ENCODE peak calls at places on chromosomes 16 and 17, in five cellular contexts. E is transverse colon, R is Peyer's patch, T is IMR-90, V is lower leg skin. F is an unnamed sample.

GRCh38 chr16:46777804-46778203 is 29.7 kb upstream of the MYLK3 start:
- DNase-seq in E (no peak), R (no peak), T (no peak), V (no peak), F (no peak)

GRCh38 chr16:77767826-77768225 is 20.5 kb upstream of the VAT1L start:
- DNase-seq in E (no peak), R (no peak), T (no peak), V (no peak), F (no peak)

GRCh38 chr17:60425626-60426025 is 3.3 kb downstream of the CHCT1 start:
- DNase-seq in E (no peak), R (no peak), T (no peak), V (no peak), F (no peak)

GRCh38 chr16:69444873-69445517 is 20.6 kb downstream of the CYB5B start:
- DNase-seq in E (no peak), R (no peak), T (peak; percentile 45), V (no peak), F (no peak)

GRCh38 chr17:82592289-82592683 is 56.0 kb downstream of the WDR45B start:
- DNase-seq in E (peak; percentile 50), R (no peak), T (no peak), V (no peak), F (peak; percentile 79)

GRCh38 chr17:67606896-67607604 is 110.7 kb upstream of the NOL11 start:
- DNase-seq in E (no peak), R (no peak), T (no peak), V (no peak), F (peak; percentile 32)

GRCh38 chr16:50121721-50122445 is 31.2 kb upstream of the TENT4B start:
- DNase-seq in E (no peak), R (peak; percentile 22), T (no peak), V (no peak), F (peak; percentile 15)

GRCh38 chr17:58181796-58182195 is 10.7 kb upstream of the EPX start:
- DNase-seq in E (no peak), R (no peak), T (no peak), V (no peak), F (no peak)

GRCh38 chr17:16068323-16068722 is 68.7 kb downstream of the TTC19 start:
- DNase-seq in E (no peak), R (no peak), T (peak; percentile 17), V (no peak), F (no peak)

GRCh38 chr17:83031321-83031945 is 48.0 kb upstream of the METRNL start:
- DNase-seq in E (no peak), R (no peak), T (no peak), V (no peak), F (no peak)

GRCh38 chr17:76252040-76252954 is 12.0 kb upstream of the RNF157 start:
- DNase-seq in E (peak; percentile 67), R (peak; percentile 74), T (peak; percentile 99), V (peak; percentile 81), F (peak; percentile 87)

GRCh38 chr17:56598471-56598870 is 5.0 kb downstream of the NOG start:
- DNase-seq in E (no peak), R (no peak), T (peak; percentile 65), V (no peak), F (no peak)

GRCh38 chr17:13792314-13792713 is 190.6 kb upstream of the HS3ST3A1 start:
- DNase-seq in E (no peak), R (no peak), T (peak; percentile 34), V (no peak), F (no peak)

GRCh38 chr16:29806096-29806579 is at the start of gene MAZ:
- DNase-seq in E (no peak), R (peak; percentile 74), T (peak; percentile 91), V (no peak), F (no peak)

GRCh38 chr16:86824751-86825310 is 246.5 kb downstream of the FOXL1 start:
- DNase-seq in E (no peak), R (no peak), T (peak; percentile 12), V (no peak), F (no peak)

GRCh38 chr16:11225677-11226549 is 30.1 kb downstream of the SOCS1 start:
- DNase-seq in E (no peak), R (no peak), T (no peak), V (no peak), F (no peak)

GRCh38 chr16:30615358-30616076 is 5.3 kb upstream of the ZNF689 start:
- DNase-seq in E (peak; percentile 82), R (peak; percentile 49), T (peak; percentile 8), V (no peak), F (no peak)

GRCh38 chr16:4214215-4214621 is 27.7 kb downstream of the SRL start:
- DNase-seq in E (peak; percentile 15), R (no peak), T (peak; percentile 96), V (peak; percentile 40), F (no peak)

GRCh38 chr16:83935858-83936255 is 17.2 kb upstream of the OSGIN1 start:
- DNase-seq in E (no peak), R (no peak), T (no peak), V (no peak), F (no peak)

GRCh38 chr16:11258553-11259287 is 2.7 kb upstream of the SOCS1 start:
- DNase-seq in E (peak; percentile 54), R (peak; percentile 50), T (no peak), V (peak; percentile 65), F (peak; percentile 79)

GRCh38 chr17:4155980-4156620 is 13.1 kb downstream of the CYB5D2 start:
- DNase-seq in E (no peak), R (no peak), T (no peak), V (no peak), F (no peak)

GRCh38 chr16:782263-782662 is 5.9 kb downstream of the RPUSD1 start:
- DNase-seq in E (no peak), R (no peak), T (no peak), V (no peak), F (no peak)

GRCh38 chr16:784431-784830 is 3.8 kb downstream of the RPUSD1 start:
- DNase-seq in E (no peak), R (no peak), T (no peak), V (no peak), F (no peak)

GRCh38 chr16:782766-783403 is 5.3 kb downstream of the RPUSD1 start:
- DNase-seq in E (no peak), R (no peak), T (no peak), V (no peak), F (no peak)

GRCh38 chr16:781346-782010 is 6.7 kb downstream of the RPUSD1 start:
- DNase-seq in E (no peak), R (no peak), T (no peak), V (no peak), F (no peak)

DNA sequence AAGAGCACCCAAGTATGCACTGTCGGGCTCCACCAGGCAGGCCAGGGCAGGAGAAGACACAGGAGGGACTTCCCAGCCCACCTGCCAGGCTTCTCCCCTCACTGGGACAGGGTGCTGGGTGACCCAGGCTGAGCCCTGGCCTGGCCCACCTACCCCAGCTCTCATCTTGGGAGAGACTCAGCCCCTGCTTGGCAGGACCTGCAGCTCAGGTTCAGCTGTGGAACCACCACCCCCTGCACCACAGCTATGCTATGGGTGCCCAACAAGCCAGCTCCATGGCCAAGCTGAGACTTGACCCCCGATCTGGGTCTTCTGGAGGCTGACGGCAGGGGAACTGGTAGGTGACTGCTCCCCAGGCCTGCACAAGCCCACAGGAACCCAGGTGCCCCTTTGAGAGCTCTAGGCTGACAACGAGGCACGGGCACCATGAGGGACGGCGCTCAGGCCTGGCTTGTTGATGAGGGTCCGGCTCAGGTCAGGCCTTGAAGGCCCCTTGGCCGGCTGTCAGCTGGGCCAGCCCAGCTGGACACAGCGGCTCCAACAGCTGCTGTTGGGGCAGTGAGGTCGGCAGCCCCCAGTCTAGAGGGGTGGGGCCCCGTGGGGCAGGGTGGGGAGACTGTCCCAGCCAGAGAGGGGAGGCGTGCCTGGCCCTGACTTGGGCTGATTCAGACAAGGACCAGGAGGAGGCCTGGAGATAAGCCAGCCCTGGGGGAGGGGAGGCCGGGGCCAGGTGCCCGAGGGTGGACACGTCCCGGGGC is 4.6 kb downstream of the RPUSD1 start:
- DNase-seq in E (no peak), R (no peak), T (peak; percentile 4), V (no peak), F (no peak)
- TF ChIP-seq POLR2A in E (no peak), R (no peak), T (no peak), V (no peak), F (no peak)

DNA sequence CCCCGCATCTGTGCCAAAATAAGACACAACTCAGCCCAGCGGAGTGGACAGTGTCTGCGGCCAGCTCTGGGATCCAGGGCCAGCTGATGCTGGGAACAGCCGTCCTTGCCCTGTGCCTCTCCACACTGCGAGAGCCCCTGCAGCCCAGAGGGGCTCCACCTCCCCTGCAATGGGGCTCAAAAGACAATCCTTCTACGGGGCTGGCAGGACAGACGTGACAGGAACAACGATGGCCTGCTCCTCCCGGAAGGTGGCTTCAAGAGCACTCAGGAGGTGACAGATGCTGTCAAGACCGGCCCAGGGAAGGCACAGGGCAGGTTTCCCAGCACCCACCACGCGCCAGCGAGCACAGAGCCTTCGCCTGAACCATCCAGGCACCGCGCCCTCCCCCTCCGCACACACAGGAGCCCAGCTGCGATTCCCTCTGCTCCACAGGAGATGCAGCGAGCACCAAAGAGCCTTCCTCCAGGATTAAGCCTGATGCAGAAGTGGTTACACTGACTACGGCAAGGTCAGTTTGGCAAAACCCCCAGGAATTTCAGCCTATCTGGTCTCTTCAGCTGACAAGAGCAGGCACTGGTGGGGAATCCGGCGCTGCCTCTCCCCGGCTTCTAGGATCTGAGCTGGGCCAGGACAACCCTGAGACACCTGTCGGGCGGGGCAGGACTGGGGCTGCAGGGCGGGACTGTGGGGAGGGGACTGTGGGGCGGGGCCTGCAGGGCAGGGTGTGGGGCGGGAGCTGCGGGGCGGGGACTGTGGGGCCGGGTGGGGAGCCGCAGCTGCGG is 103.4 kb downstream of the ZNF778 start:
- DNase-seq in E (peak; percentile 80), R (no peak), T (peak; percentile 61), V (no peak), F (no peak)
- TF ChIP-seq POLR2A in E (peak; percentile 7), R (no peak), T (no peak), V (no peak), F (no peak)

DNA sequence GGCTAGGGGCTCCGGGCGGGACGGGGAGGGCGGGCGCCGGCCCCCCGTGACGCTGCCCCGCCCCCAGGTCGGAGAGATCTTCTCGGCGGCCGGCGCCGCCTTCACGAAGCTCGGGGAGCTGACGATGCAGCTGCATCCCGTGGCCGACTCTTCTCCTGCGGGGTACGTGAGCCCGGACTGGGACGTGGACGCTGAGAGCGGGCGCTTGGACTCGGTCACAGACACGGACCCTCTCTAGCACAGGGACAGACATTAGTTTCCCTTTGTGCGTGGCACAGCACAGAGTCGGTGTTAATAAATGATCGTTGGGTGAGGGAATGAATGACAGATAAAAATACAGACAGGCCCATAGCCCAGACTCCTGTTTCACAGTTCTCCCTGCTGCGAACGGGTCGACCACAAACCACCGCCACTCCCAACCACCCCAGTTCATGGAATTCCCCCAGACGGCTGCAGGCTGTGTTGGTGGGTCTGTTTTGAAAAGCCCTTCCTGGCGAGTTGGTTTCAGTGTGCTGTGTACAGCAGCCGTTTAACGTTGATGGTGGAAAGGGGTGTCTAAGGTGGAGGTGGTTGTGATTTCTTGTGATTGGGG is 2.7 kb downstream of the RNASEK start:
- DNase-seq in E (peak; percentile 49), R (peak; percentile 53), T (peak; percentile 66), V (peak; percentile 29), F (peak; percentile 93)
- TF ChIP-seq POLR2A in E (no peak), R (peak; percentile 54), T (peak; percentile 77), V (peak; percentile 31), F (peak; percentile 72)

GRCh38 chr17:78357687-78358537 is 2.0 kb downstream of the SOCS3 start:
- DNase-seq in E (no peak), R (no peak), T (no peak), V (no peak), F (no peak)

GRCh38 chr17:78355701-78356100 is 4.2 kb downstream of the SOCS3 start:
- DNase-seq in E (no peak), R (no peak), T (peak; percentile 28), V (no peak), F (no peak)

GRCh38 chr17:78356163-78356713 is 3.6 kb downstream of the SOCS3 start:
- DNase-seq in E (peak; percentile 81), R (peak; percentile 93), T (peak; percentile 98), V (no peak), F (no peak)

GRCh38 chr17:78358538-78359215 is 1.2 kb downstream of the SOCS3 start:
- DNase-seq in E (peak; percentile 48), R (peak; percentile 36), T (peak; percentile 53), V (no peak), F (no peak)

GRCh38 chr17:78357177-78357586 is 2.7 kb downstream of the SOCS3 start:
- DNase-seq in E (no peak), R (no peak), T (peak; percentile 80), V (no peak), F (no peak)
- TF ChIP-seq POLR2A in E (no peak), R (no peak), T (peak; percentile 74), V (no peak), F (no peak)